ENCODE peak calls at places on chromosomes 12 and 14, in nine cellular contexts. F is AG04449, C is HL-60, Q is astrocyte of the spinal cord, V is uterus, L is heart right ventricle, M is fibroblast of mammary gland, J is foreskin fibroblast, P is IMR-90. Z is an unnamed sample.

GRCh38 chr12:12684375-12685106 is 11.4 kb downstream of the GPR19 start:
- DNase-seq in F (no peak), C (no peak), Q (peak; percentile 44), V (no peak), L (no peak), M (peak; percentile 52), J (no peak), P (peak; percentile 53), Z (peak; percentile 16)

GRCh38 chr12:65879878-65880277 is 55.6 kb downstream of the HMGA2 start:
- DNase-seq in F (peak; percentile 89), C (no peak), Q (peak; percentile 94), V (no peak), L (no peak), M (peak; percentile 88), J (peak; percentile 74), P (peak; percentile 88), Z (peak; percentile 86)

GRCh38 chr12:123363743-123364531 is 710 bp downstream of the SBNO1 start:
- DNase-seq in F (no peak), C (no peak), Q (peak; percentile 17), V (no peak), L (peak; percentile 30), M (no peak), J (no peak), P (no peak), Z (no peak)

GRCh38 chr14:52117433-52117832 is 48.6 kb upstream of the NID2 start:
- DNase-seq in F (peak; percentile 21), C (no peak), Q (no peak), V (no peak), L (peak; percentile 49), M (peak; percentile 73), J (peak; percentile 84), P (peak; percentile 54), Z (no peak)

GRCh38 chr12:77152623-77153193 is 87.3 kb upstream of the E2F7 start:
- DNase-seq in F (no peak), C (no peak), Q (peak; percentile 68), V (no peak), L (no peak), M (peak; percentile 70), J (peak; percentile 32), P (peak; percentile 56), Z (peak; percentile 51)

GRCh38 chr12:56785874-56786273 is 22.8 kb downstream of the HSD17B6 start:
- DNase-seq in F (no peak), C (no peak), Q (no peak), V (no peak), L (no peak), M (no peak), J (no peak), P (no peak), Z (no peak)

GRCh38 chr14:104133496-104133895 is 4.9 kb upstream of the KIF26A start:
- DNase-seq in F (no peak), C (no peak), Q (no peak), V (no peak), L (no peak), M (no peak), J (no peak), P (no peak), Z (no peak)

GRCh38 chr12:124399622-124400021 is 104.7 kb downstream of the RFLNA start:
- DNase-seq in F (no peak), C (no peak), Q (no peak), V (peak; percentile 68), L (no peak), M (no peak), J (no peak), P (no peak), Z (no peak)

GRCh38 chr12:75850751-75851462 is 180.7 kb downstream of the PHLDA1 start:
- DNase-seq in F (no peak), C (no peak), Q (peak; percentile 65), V (no peak), L (no peak), M (peak; percentile 96), J (peak; percentile 80), P (peak; percentile 84), Z (no peak)

GRCh38 chr14:104390221-104390931 is 189.2 kb upstream of the C14orf180 start:
- DNase-seq in F (no peak), C (no peak), Q (no peak), V (peak; percentile 6), L (no peak), M (no peak), J (no peak), P (no peak), Z (no peak)

GRCh38 chr14:62179367-62180018 is 417.3 kb downstream of the SNAPC1 start:
- DNase-seq in F (peak; percentile 68), C (no peak), Q (peak; percentile 82), V (peak; percentile 18), L (no peak), M (peak; percentile 91), J (peak; percentile 78), P (peak; percentile 91), Z (peak; percentile 88)

GRCh38 chr14:25095784-25096390 is 45.9 kb upstream of the STXBP6 start:
- DNase-seq in F (no peak), C (no peak), Q (no peak), V (no peak), L (no peak), M (no peak), J (no peak), P (no peak), Z (no peak)

GRCh38 chr14:98877065-98877464 is 394.9 kb downstream of the BCL11B start:
- DNase-seq in F (no peak), C (no peak), Q (no peak), V (no peak), L (no peak), M (no peak), J (no peak), P (no peak), Z (no peak)

GRCh38 chr14:59055439-59056045 is 132.9 kb upstream of the DAAM1 start:
- DNase-seq in F (peak; percentile 5), C (no peak), Q (peak; percentile 64), V (no peak), L (no peak), M (peak; percentile 65), J (peak; percentile 48), P (peak; percentile 72), Z (peak; percentile 54)

GRCh38 chr12:91874086-91874865 is 271.4 kb downstream of the BTG1 start:
- DNase-seq in F (no peak), C (no peak), Q (no peak), V (no peak), L (no peak), M (no peak), J (no peak), P (no peak), Z (no peak)

GRCh38 chr14:52944267-52944666 is 6.6 kb downstream of the FERMT2 start:
- DNase-seq in F (no peak), C (no peak), Q (no peak), V (no peak), L (no peak), M (peak; percentile 45), J (no peak), P (no peak), Z (no peak)

GRCh38 chr12:80211671-80212070 is 112.3 kb downstream of the OTOGL start:
- DNase-seq in F (no peak), C (no peak), Q (no peak), V (no peak), L (no peak), M (no peak), J (no peak), P (no peak), Z (no peak)

GRCh38 chr12:116673713-116674112 is 64.2 kb downstream of the SPRING1 start:
- DNase-seq in F (no peak), C (no peak), Q (no peak), V (no peak), L (no peak), M (no peak), J (no peak), P (no peak), Z (no peak)

GRCh38 chr12:16939871-16940306 is 333.9 kb upstream of the LMO3 start:
- DNase-seq in F (no peak), C (peak; percentile 73), Q (peak; percentile 60), V (no peak), L (no peak), M (peak; percentile 69), J (no peak), P (peak; percentile 8), Z (peak; percentile 67)

DNA sequence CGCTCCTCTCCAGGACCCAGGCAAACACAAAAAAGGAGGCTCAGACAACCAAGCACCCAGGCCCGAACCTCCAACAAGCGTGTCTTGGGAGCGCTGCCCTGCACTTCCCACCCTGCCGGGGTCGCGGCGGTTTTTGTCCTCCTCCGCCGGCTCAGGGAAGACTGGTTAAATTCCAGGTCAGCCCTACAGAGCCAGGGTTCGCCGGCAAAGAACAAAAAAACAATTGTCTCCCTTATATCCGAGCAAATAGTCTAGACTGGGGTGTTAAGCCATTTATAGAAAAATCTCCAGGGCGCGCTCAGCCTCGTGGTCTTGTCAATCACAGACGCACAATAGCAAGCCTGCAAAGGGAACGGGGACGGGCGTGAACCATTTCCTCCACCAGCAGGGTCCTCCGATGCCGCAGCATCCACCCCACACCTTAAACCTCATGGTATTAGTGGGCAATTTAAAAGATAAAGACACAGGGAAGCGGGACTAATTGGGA is 46.9 kb downstream of the BCAT1 start:
- DNase-seq in F (no peak), C (no peak), Q (peak; percentile 42), V (no peak), L (no peak), M (no peak), J (no peak), P (no peak), Z (no peak)
- TF ChIP-seq CTCF in F (no peak), C (no peak), Q (no peak), V (no peak), L (no peak), M (no peak), J (no peak), P (no peak), Z (no peak)

DNA sequence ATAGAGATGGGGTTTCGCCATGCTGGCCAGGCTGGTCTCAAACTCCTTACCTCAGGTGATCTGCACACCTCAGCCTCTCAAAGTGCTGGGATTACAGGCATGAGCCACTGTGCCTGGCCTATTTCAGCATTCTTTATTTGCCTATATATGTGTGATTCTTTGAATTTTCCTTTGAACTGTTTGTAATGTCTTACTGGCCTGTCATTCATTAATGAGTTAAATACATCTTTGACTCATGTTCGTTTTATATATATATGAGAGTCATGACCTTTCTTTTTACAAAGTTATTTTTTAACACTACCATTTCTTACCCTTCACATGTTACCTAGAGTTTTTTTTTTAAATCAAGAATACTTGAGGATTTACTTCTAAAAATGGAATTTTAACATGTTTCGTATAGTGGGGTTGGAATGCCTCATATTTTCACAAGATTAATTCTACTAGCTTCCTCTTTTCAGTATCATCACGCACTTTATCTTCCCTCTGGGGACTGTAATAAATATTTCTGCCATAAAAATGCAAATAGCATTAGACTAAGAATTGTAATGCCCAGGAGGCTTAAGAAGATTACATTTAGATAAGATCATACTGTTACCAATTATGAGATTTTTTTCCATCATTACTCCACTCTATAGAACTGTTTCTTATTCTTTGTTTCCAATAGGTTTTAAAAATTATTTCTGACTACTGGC is 66.7 kb downstream of the NTN4 start:
- DNase-seq in F (peak; percentile 33), C (no peak), Q (no peak), V (no peak), L (no peak), M (no peak), J (no peak), P (no peak), Z (no peak)
- H3K4me3 ChIP-seq in F (no peak overlapping the region), C (no peak overlapping the region), Q (no peak overlapping the region), V (no peak overlapping the region), L (no peak overlapping the region), M (no peak overlapping the region), J (no peak overlapping the region), P (no peak overlapping the region), Z (no peak overlapping the region)

GRCh38 chr12:118025168-118025567 is 8.7 kb downstream of the RFC5 start:
- DNase-seq in F (no peak), C (no peak), Q (no peak), V (no peak), L (no peak), M (no peak), J (no peak), P (no peak), Z (no peak)
- TF ChIP-seq CTCF in F (no peak), C (no peak), Q (no peak), V (no peak), L (no peak), M (no peak), J (no peak), P (no peak), Z (no peak)

GRCh38 chr12:79098530-79098929 is 234.0 kb downstream of the SYT1 start:
- DNase-seq in F (no peak), C (no peak), Q (peak; percentile 40), V (no peak), L (no peak), M (peak; percentile 7), J (no peak), P (no peak), Z (no peak)
- H3K4me3 ChIP-seq in F (no peak overlapping the region), C (no peak overlapping the region), Q (no peak overlapping the region), V (no peak overlapping the region), L (no peak overlapping the region), M (no peak overlapping the region), J (no peak overlapping the region), P (no peak overlapping the region), Z (no peak overlapping the region)

Z was measured in astrocyte of the cerebellum.